ENCODE peak calls at places on chromosomes 3 and 15, in eight cellular contexts. P is choroid plexus epithelial cell; U is ovary; G is hypothalamus; T is stimulated activated CD8-positive, alpha-beta memory T cell treated with anti-CD3 and anti-CD28 coated beads, Interleukin-15, amount 100 ng/mL, for 24 hours; Y is T-helper 2 cell; N is foreskin fibroblast; Q is stimulated activated CD4-positive, alpha-beta T cell treated with anti-CD3 and anti-CD28 coated beads, Interleukin-1b, Interleukin-23, amount 100 ng/mL, for 4 hours. E is an unnamed sample.

GRCh38 chr3:184296616-184297015 is 2.4 kb upstream of the PSMD2 start:
- DNase-seq in Q (no peak), N (no peak), P (no peak), Y (no peak), G (no peak), U (no peak), T (no peak), E (no peak)

GRCh38 chr3:29385056-29385455 is 104.2 kb downstream of the RBMS3 start:
- DNase-seq in T (no peak), Y (no peak), N (no peak), P (peak; percentile 74), G (no peak), Q (no peak), U (no peak), E (no peak)

GRCh38 chr3:72055436-72055835 is 270.5 kb upstream of the PROK2 start:
- DNase-seq in Q (no peak), T (no peak), G (no peak), P (no peak), Y (no peak), U (no peak), N (no peak), E (no peak)

GRCh38 chr3:31234143-31234542 is 298.6 kb upstream of the STT3B start:
- DNase-seq in P (no peak), Y (no peak), G (no peak), U (no peak), Q (no peak), T (no peak), N (no peak), E (no peak)

GRCh38 chr15:73965094-73965729 is 26.9 kb downstream of the STOML1 start:
- DNase-seq in T (no peak), N (no peak), P (no peak), Q (no peak), U (no peak), Y (no peak), G (no peak), E (peak; percentile 11)

GRCh38 chr15:57607570-57608000 is 15.9 kb downstream of the MYZAP start:
- DNase-seq in G (no peak), Q (no peak), U (no peak), P (peak; percentile 41), N (peak; percentile 38), T (no peak), Y (no peak), E (peak; percentile 94)

GRCh38 chr15:57570994-57571393 is 20.7 kb upstream of the MYZAP start:
- DNase-seq in P (peak; percentile 71), N (peak; percentile 32), Q (no peak), G (no peak), Y (no peak), T (no peak), U (no peak), E (no peak)

GRCh38 chr3:71752911-71753715 is 542 bp upstream of the GPR27 start:
- DNase-seq in Y (no peak), T (no peak), U (no peak), G (no peak), N (no peak), Q (no peak), P (no peak), E (no peak)

GRCh38 chr3:52763466-52763865 is 7.3 kb downstream of the NEK4 start:
- DNase-seq in G (no peak), Q (no peak), P (peak; percentile 18), N (peak; percentile 34), T (no peak), Y (no peak), U (no peak), E (no peak)

GRCh38 chr3:139418144-139418543 is 28.7 kb upstream of the COPB2 start:
- DNase-seq in Y (no peak), T (no peak), G (no peak), U (no peak), N (no peak), P (no peak), Q (no peak), E (no peak)

GRCh38 chr15:57476533-57476975 is 100.2 kb downstream of the CGNL1 start:
- DNase-seq in U (no peak), Q (no peak), G (no peak), T (no peak), N (peak; percentile 28), P (peak; percentile 88), Y (no peak), E (no peak)

GRCh38 chr3:54376941-54377578 is 254.7 kb downstream of the CACNA2D3 start:
- DNase-seq in Y (no peak), T (no peak), U (no peak), N (no peak), P (no peak), G (no peak), Q (no peak), E (no peak)

GRCh38 chr15:52730163-52730562 is 51.0 kb upstream of the ATOSA start:
- DNase-seq in G (no peak), T (no peak), U (no peak), N (peak; percentile 81), Q (no peak), P (peak; percentile 56), Y (no peak), E (no peak)

GRCh38 chr3:168820748-168821445 is 725.2 kb upstream of the GOLIM4 start:
- DNase-seq in T (no peak), Q (no peak), N (no peak), P (no peak), U (no peak), G (no peak), Y (no peak), E (no peak)

GRCh38 chr3:197374951-197375560 is 76.6 kb upstream of the DLG1 start:
- DNase-seq in Q (no peak), T (no peak), Y (no peak), N (no peak), U (no peak), P (no peak), G (no peak), E (peak; percentile 7)

GRCh38 chr15:67762610-67763368 is 62.5 kb upstream of the SKOR1 start:
- DNase-seq in G (no peak), Q (peak; percentile 41), Y (no peak), U (no peak), T (no peak), N (peak; percentile 22), P (peak; percentile 51), E (peak; percentile 56)

GRCh38 chr3:154125378-154126030 is 4.3 kb downstream of the ARHGEF26 start:
- DNase-seq in Q (no peak), Y (no peak), G (no peak), T (no peak), N (no peak), P (no peak), U (no peak), E (no peak)

GRCh38 chr3:161372321-161373260 is 1.3 kb upstream of the SPTSSB start:
- DNase-seq in T (no peak), U (no peak), N (peak; percentile 32), Q (no peak), G (peak; percentile 48), Y (no peak), P (peak; percentile 15), E (peak; percentile 4)

GRCh38 chr3:167723872-167724271 is 10.8 kb downstream of the PDCD10 start:
- DNase-seq in U (no peak), Q (no peak), P (no peak), N (no peak), G (no peak), Y (no peak), T (no peak), E (no peak)

GRCh38 chr3:43706342-43706741 is 15.6 kb downstream of the ABHD5 start:
- DNase-seq in U (no peak), P (no peak), Y (no peak), G (no peak), N (no peak), Q (no peak), T (no peak), E (no peak)